ENCODE peak calls at places on chromosome 2, in six cellular contexts. X is adrenal gland, O is NB4, C is stomach, I is breast epithelium, Y is uterus. G is an unnamed sample.

GRCh38 chr2:98710709-98711108 is 20.2 kb downstream of the MGAT4A start:
- DNase-seq in Y (no peak), C (no peak), I (no peak), X (no peak), O (peak; percentile 48), G (no peak)

GRCh38 chr2:200394045-200394444 is 87.6 kb downstream of the SPATS2L start:
- DNase-seq in Y (no peak), I (no peak), X (no peak), C (no peak), O (no peak), G (no peak)

GRCh38 chr2:132884692-132885091 is 214.7 kb upstream of the LYPD1 start:
- DNase-seq in Y (no peak), C (no peak), X (no peak), I (no peak), O (no peak), G (no peak)

GRCh38 chr2:228700638-228701037 is 519.2 kb upstream of the SPHKAP start:
- DNase-seq in X (no peak), C (no peak), O (no peak), I (no peak), Y (no peak), G (no peak)

GRCh38 chr2:62467475-62468321 is 38.3 kb downstream of the TMEM17 start:
- DNase-seq in I (no peak), O (peak; percentile 21), Y (no peak), C (no peak), X (no peak), G (no peak)

GRCh38 chr2:238418196-238418998 is 8.3 kb upstream of the ASB1 start:
- DNase-seq in I (peak; percentile 74), X (no peak), Y (no peak), O (no peak), C (peak; percentile 59), G (peak; percentile 52)

GRCh38 chr2:10260130-10260529 is 42.6 kb upstream of the HPCAL1 start:
- DNase-seq in O (no peak), I (no peak), C (no peak), Y (no peak), X (peak; percentile 49), G (peak; percentile 70)

GRCh38 chr2:159677654-159678053 is 34.7 kb upstream of the MARCHF7 start:
- DNase-seq in Y (no peak), C (no peak), O (peak; percentile 20), I (no peak), X (no peak), G (no peak)

GRCh38 chr2:163667064-163667887 is 68.5 kb downstream of the FIGN start:
- DNase-seq in X (peak; percentile 64), I (no peak), O (no peak), C (no peak), Y (no peak), G (no peak)

GRCh38 chr2:121019073-121019472 is 265.9 kb downstream of the TFCP2L1 start:
- DNase-seq in Y (no peak), I (no peak), X (no peak), C (no peak), O (no peak), G (no peak)

GRCh38 chr2:27955762-27956161 is 65.2 kb downstream of the BABAM2 start:
- DNase-seq in C (no peak), O (no peak), X (no peak), Y (no peak), I (no peak), G (no peak)

GRCh38 chr2:212970132-212970531 is 181.3 kb downstream of the IKZF2 start:
- DNase-seq in O (no peak), I (no peak), Y (no peak), X (no peak), C (no peak), G (no peak)

GRCh38 chr2:113138428-113139322 is 11.3 kb downstream of the IL1RN start:
- DNase-seq in O (peak; percentile 83), I (no peak), Y (no peak), X (peak; percentile 66), C (peak; percentile 50), G (no peak)

GRCh38 chr2:26011990-26012856 is 21.7 kb upstream of the RAB10 start:
- DNase-seq in C (peak; percentile 80), X (peak; percentile 91), I (peak; percentile 73), Y (no peak), O (peak; percentile 70), G (no peak)

GRCh38 chr2:2850891-2851290 is 519.8 kb upstream of the MYT1L start:
- DNase-seq in Y (no peak), C (no peak), I (no peak), X (no peak), O (no peak), G (no peak)

GRCh38 chr2:218187650-218188025 is 20.9 kb upstream of the CXCR1 start:
- DNase-seq in O (no peak), I (no peak), Y (no peak), C (no peak), X (no peak), G (no peak)

GRCh38 chr2:70115646-70116442 is 28.6 kb downstream of the PCBP1 start:
- DNase-seq in O (no peak), C (no peak), X (no peak), Y (no peak), I (no peak), G (no peak)

GRCh38 chr2:219495531-219496122 is 3.1 kb upstream of the GMPPA start:
- DNase-seq in X (peak; percentile 82), Y (peak; percentile 73), I (no peak), O (peak; percentile 82), C (peak; percentile 62), G (no peak)

GRCh38 chr2:234587341-234588053 is 90.6 kb upstream of the ARL4C start:
- DNase-seq in O (no peak), Y (no peak), X (no peak), C (no peak), I (no peak), G (no peak)

GRCh38 chr2:200747668-200748618 is 63.8 kb upstream of the BZW1 start:
- DNase-seq in C (no peak), Y (no peak), X (peak; percentile 83), I (no peak), O (no peak), G (no peak)

GRCh38 chr2:190528521-190529001 is 6.0 kb downstream of the NEMP2 start:
- DNase-seq in X (no peak), C (no peak), O (peak; percentile 66), I (no peak), Y (no peak), G (no peak)

GRCh38 chr2:54979645-54980044 is 70.6 kb downstream of the RTN4 start:
- DNase-seq in C (peak; percentile 83), Y (no peak), O (no peak), I (peak; percentile 88), X (no peak), G (peak; percentile 68)

GRCh38 chr2:207530160-207531023 is 630 bp downstream of the CREB1 start:
- DNase-seq in Y (peak; percentile 31), C (peak; percentile 54), I (peak; percentile 41), X (peak; percentile 73), O (peak; percentile 79), G (no peak)

GRCh38 chr2:37561615-37562569 is 109.5 kb downstream of the CDC42EP3 start:
- DNase-seq in Y (no peak), I (no peak), X (no peak), O (peak; percentile 91), C (no peak), G (no peak)

GRCh38 chr2:242088471-242089212 is 219.1 kb downstream of the RTP5 start:
- DNase-seq in Y (peak; percentile 86), I (peak; percentile 89), O (peak; percentile 89), C (peak; percentile 96), X (peak; percentile 96), G (peak; percentile 98)

GRCh38 chr2:242085941-242086621 is 216.6 kb downstream of the RTP5 start:
- DNase-seq in C (peak; percentile 64), O (peak; percentile 96), X (peak; percentile 68), I (no peak), Y (no peak), G (peak; percentile 36)
- TF ChIP-seq POLR2A in C (no peak), O (peak; percentile 36), X (no peak), I (no peak), Y (no peak), G (no peak)

DNA sequence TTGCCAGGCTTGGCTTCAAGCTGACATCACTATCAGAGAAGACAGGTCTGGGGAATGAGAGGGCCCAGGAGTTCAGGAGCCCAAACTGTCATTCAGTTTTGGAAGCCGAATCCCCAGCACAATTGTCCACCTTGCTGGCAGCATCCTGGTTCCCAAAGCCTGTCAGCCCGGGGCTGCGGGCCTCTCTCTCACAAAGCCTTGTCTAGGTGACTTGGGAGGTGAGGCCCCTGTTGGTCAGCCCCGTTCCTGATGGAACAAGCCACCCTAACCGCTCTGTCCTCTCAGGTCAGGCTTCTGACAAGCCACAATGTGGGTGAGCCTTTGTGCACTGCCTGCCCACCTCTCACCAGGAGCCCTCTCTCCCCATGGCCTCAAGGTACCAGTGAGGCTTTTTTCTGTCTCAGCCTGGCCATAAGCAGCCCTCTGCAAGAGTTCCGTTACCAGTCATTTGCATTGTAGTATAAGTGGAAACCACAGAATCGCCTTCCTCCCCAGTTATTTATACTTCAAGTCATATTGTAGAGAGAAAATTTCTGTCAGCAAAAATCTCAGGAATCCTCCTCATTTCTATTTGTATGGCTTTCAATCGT is 100.6 kb downstream of the MSH2 start:
- DNase-seq in X (no peak), C (no peak), I (no peak), O (no peak), Y (no peak), G (no peak)
- H3K4me3 ChIP-seq in X (no peak overlapping the region), C (no peak overlapping the region), I (no peak overlapping the region), O (no peak overlapping the region), Y (no peak overlapping the region), G (no peak overlapping the region)

GRCh38 chr2:177489719-177490301 is 97.2 kb downstream of the AGPS start:
- DNase-seq in X (no peak), O (peak; percentile 30), I (no peak), Y (no peak), C (no peak), G (no peak)
- TF ChIP-seq CTCF in X (peak; percentile 54), O (peak; percentile 53), I (no peak), Y (peak; percentile 63), C (no peak), G (no peak)

GRCh38 chr2:23350792-23351355 is 34.1 kb upstream of the KLHL29 start:
- DNase-seq in Y (no peak), I (no peak), X (no peak), C (no peak), O (no peak), G (no peak)
- TF ChIP-seq POLR2A in Y (no peak), I (no peak), X (no peak), C (no peak), O (no peak), G (no peak)

G was measured in lower leg skin.